ENCODE peak calls at places on chromosomes 7 and 10, in five cellular contexts. One of them, this sample, is unnamed.

GRCh38 chr10:71045936-71046335 is 157.6 kb upstream of the PCBD1 start:
- DNase-seq in heart left ventricle: no peak
- DNase-seq in aorta: peak; percentile 57
- DNase-seq in H9: no peak
- DNase-seq in spleen: peak; percentile 30
- DNase-seq in this sample: no peak

GRCh38 chr10:24891823-24892222 is 60.6 kb downstream of the PRTFDC1 start:
- DNase-seq in spleen: no peak
- DNase-seq in heart left ventricle: no peak
- DNase-seq in H9: no peak
- DNase-seq in aorta: no peak
- DNase-seq in this sample: no peak

GRCh38 chr7:112192236-112193154 is 13.7 kb downstream of the DOCK4 start:
- DNase-seq in heart left ventricle: peak; percentile 39
- DNase-seq in spleen: no peak
- DNase-seq in H9: no peak
- DNase-seq in aorta: no peak
- DNase-seq in this sample: no peak

GRCh38 chr10:32207544-32207943 is 139.4 kb downstream of the EPC1 start:
- DNase-seq in aorta: peak; percentile 76
- DNase-seq in spleen: no peak
- DNase-seq in heart left ventricle: peak; percentile 30
- DNase-seq in H9: peak; percentile 54
- DNase-seq in this sample: no peak

GRCh38 chr7:620052-620451 is 100.4 kb upstream of the PDGFA start:
- DNase-seq in heart left ventricle: no peak
- DNase-seq in H9: no peak
- DNase-seq in spleen: no peak
- DNase-seq in aorta: no peak
- DNase-seq in this sample: no peak

GRCh38 chr7:132783824-132784223 is 207.6 kb upstream of the PLXNA4 start:
- DNase-seq in heart left ventricle: no peak
- DNase-seq in spleen: no peak
- DNase-seq in aorta: no peak
- DNase-seq in H9: no peak
- DNase-seq in this sample: no peak

GRCh38 chr10:79137404-79137803 is 68.6 kb downstream of the ZMIZ1 start:
- DNase-seq in spleen: no peak
- DNase-seq in aorta: no peak
- DNase-seq in heart left ventricle: no peak
- DNase-seq in H9: no peak
- DNase-seq in this sample: no peak

GRCh38 chr10:33229252-33229943 is 105.1 kb downstream of the NRP1 start:
- DNase-seq in spleen: no peak
- DNase-seq in heart left ventricle: no peak
- DNase-seq in aorta: no peak
- DNase-seq in H9: no peak
- DNase-seq in this sample: no peak

GRCh38 chr10:22977751-22978150 is 49.9 kb downstream of the ARMC3 start:
- DNase-seq in heart left ventricle: no peak
- DNase-seq in H9: no peak
- DNase-seq in spleen: no peak
- DNase-seq in aorta: no peak
- DNase-seq in this sample: no peak

GRCh38 chr7:13077466-13077865 is 390.0 kb downstream of the ARL4A start:
- DNase-seq in spleen: no peak
- DNase-seq in heart left ventricle: no peak
- DNase-seq in H9: no peak
- DNase-seq in aorta: no peak
- DNase-seq in this sample: no peak

GRCh38 chr10:132272061-132272766 is 35.5 kb downstream of the STK32C start:
- DNase-seq in H9: no peak
- DNase-seq in aorta: peak; percentile 71
- DNase-seq in spleen: peak; percentile 60
- DNase-seq in heart left ventricle: no peak
- DNase-seq in this sample: no peak

GRCh38 chr10:68666280-68666760 is 54.7 kb upstream of the CCAR1 start:
- DNase-seq in spleen: no peak
- DNase-seq in aorta: no peak
- DNase-seq in H9: no peak
- DNase-seq in heart left ventricle: no peak
- DNase-seq in this sample: no peak
- H3K27ac ChIP-seq in spleen: no peak overlapping the region
- H3K27ac ChIP-seq in aorta: no peak overlapping the region
- H3K27ac ChIP-seq in H9: no peak overlapping the region
- H3K27ac ChIP-seq in heart left ventricle: no peak overlapping the region
- H3K27ac ChIP-seq in this sample: no peak overlapping the region

DNA sequence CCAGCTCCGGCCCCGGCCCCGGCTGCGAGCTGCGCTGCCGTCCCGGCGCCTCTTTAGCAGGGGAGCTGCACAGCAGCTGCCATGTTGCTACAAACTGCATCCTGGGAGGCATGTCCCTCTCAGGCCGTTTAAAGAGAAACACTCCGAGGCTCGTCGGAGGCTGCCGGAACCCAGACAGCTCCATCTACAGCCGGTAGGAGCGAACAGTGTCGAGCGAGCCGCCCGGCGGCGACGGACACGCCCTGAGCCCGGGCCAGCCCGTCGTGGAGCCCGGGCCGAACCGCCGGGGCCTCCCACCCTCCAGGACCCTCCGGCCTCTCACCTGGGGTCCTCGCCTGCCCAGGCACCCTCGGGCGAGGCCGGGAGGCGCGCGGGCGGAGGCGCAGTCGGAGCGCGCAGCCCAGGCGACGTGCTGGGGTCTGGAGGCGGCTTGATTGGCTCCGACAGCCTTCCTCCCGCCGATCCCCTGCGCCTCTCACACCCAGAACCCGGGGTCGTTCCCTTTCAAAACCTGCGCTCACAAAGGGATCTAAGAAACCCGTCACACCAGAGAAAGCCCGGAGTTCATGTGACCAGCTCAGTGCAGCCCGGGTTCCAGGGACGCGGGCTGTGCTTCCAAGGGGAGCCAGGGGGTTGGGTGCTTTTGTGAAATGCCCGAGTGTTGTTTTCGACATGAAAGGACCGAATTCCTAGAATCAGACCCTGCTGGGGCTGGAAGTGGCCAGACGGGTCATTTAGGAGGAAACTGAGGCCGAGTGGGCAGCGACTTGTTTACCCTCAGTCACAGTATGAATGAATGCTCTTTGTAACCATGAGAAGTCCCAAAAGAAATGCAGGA is at the start of gene ZNF777:
- DNase-seq in heart left ventricle: peak; percentile 85
- DNase-seq in aorta: peak; percentile 93
- DNase-seq in H9: peak; percentile 80
- DNase-seq in spleen: peak; percentile 95
- DNase-seq in this sample: peak; percentile 51
- H3K27ac ChIP-seq in heart left ventricle: peak within 1 kb of the TSS; percentile 86
- H3K27ac ChIP-seq in aorta: no peak within 1 kb of the TSS
- H3K27ac ChIP-seq in H9: no peak within 1 kb of the TSS
- H3K27ac ChIP-seq in spleen: peak within 1 kb of the TSS; percentile 76
- H3K27ac ChIP-seq in this sample: no peak within 1 kb of the TSS

DNA sequence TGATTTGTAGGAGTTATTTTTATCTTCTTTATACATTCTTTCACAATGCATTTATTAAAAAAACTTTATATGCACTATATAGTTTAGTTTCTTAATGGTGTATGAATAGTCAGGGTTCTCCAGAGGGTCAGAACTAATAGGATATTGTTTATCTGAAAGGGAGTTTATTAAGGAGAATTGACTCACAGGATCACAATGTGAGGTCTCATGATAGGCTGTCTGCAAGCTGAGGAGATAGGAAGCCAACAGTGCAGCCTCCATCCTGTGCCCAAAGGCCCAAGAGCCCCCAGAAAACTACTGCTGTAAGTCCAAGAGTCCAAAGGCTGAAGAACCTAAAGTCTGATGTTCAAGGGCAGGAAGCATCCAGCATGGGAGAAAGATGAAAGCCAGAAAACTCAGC is 192.8 kb upstream of the AHR start:
- DNase-seq in H9: no peak
- DNase-seq in heart left ventricle: no peak
- DNase-seq in spleen: no peak
- DNase-seq in aorta: no peak
- DNase-seq in this sample: no peak
- H3K27ac ChIP-seq in H9: no peak overlapping the region
- H3K27ac ChIP-seq in heart left ventricle: no peak overlapping the region
- H3K27ac ChIP-seq in spleen: no peak overlapping the region
- H3K27ac ChIP-seq in aorta: no peak overlapping the region
- H3K27ac ChIP-seq in this sample: no peak overlapping the region

DNA sequence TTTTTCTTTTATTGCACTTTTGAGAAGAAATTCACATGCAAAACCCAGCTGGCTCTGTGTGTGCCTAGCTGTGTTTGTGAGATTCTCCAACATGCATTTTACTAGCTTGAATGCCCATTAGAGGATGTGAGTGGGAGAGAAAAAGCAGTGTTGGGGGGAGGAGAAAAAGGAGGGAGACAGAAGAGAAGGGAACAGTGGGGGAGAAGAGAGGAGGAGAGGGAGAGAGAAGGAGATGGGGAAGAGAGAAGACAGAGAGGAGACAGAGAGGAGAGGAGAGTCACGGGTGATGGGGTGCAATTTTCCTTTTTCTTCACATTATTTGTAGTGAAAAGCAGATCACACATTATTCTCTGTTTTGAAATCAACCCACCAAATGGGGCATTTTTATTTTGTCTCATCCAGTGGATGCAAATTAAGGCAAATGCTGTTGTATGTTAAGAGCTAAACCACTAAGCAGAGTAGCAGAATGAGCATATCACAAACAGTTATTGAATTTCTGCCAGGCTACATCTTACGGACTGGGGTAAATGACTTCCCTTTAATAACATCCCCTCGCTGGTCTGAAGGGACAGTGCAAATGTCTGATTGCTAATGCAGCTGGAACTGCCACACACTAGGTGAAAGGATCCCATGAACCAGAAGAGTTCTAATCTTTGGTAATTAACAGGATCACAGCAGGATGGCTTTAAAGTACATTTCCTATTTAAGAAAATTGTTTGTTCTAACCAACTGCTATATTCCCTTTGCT is 870 bp downstream of the LRRN3 start:
- DNase-seq in aorta: no peak
- DNase-seq in heart left ventricle: no peak
- DNase-seq in spleen: no peak
- DNase-seq in H9: no peak
- DNase-seq in this sample: no peak
- H3K27ac ChIP-seq in aorta: peak overlapping the region; percentile 16
- H3K27ac ChIP-seq in heart left ventricle: no peak overlapping the region
- H3K27ac ChIP-seq in spleen: no peak overlapping the region
- H3K27ac ChIP-seq in H9: no peak overlapping the region
- H3K27ac ChIP-seq in this sample: peak overlapping the region; percentile 67

GRCh38 chr10:91349381-91349780 is 60.8 kb upstream of the HECTD2 start:
- DNase-seq in heart left ventricle: peak; percentile 38
- DNase-seq in aorta: no peak
- DNase-seq in H9: no peak
- DNase-seq in spleen: no peak
- DNase-seq in this sample: no peak
- H3K27ac ChIP-seq in heart left ventricle: no peak overlapping the region
- H3K27ac ChIP-seq in aorta: peak overlapping the region; percentile 98
- H3K27ac ChIP-seq in H9: no peak overlapping the region
- H3K27ac ChIP-seq in spleen: no peak overlapping the region
- H3K27ac ChIP-seq in this sample: peak overlapping the region; percentile 18